ENCODE peak calls at places on chromosomes 5 and 9, in four cellular contexts. One of them, this sample, is unnamed.

GRCh38 chr5:29412979-29413378 is 1780.5 kb upstream of the CDH6 start:
- DNase-seq in nephron progenitor cell: no peak
- DNase-seq in astrocyte: no peak
- DNase-seq in endodermal cell: no peak
- DNase-seq in this sample: no peak

GRCh38 chr9:21692390-21692789 is 110.0 kb upstream of the MTAP start:
- DNase-seq in endodermal cell: no peak
- DNase-seq in nephron progenitor cell: no peak
- DNase-seq in astrocyte: no peak
- DNase-seq in this sample: no peak

GRCh38 chr5:132298305-132298704 is 4.1 kb downstream of the SLC22A4 start:
- DNase-seq in nephron progenitor cell: no peak
- DNase-seq in endodermal cell: no peak
- DNase-seq in astrocyte: no peak
- DNase-seq in this sample: no peak

GRCh38 chr5:172701336-172702061 is 60.4 kb downstream of the NEURL1B start:
- DNase-seq in astrocyte: no peak
- DNase-seq in nephron progenitor cell: no peak
- DNase-seq in endodermal cell: no peak
- DNase-seq in this sample: no peak

GRCh38 chr9:23665051-23665450 is 161.0 kb downstream of the ELAVL2 start:
- DNase-seq in nephron progenitor cell: no peak
- DNase-seq in astrocyte: no peak
- DNase-seq in endodermal cell: peak; percentile 64
- DNase-seq in this sample: no peak

GRCh38 chr5:65482727-65483473 is 1.2 kb upstream of the ADAMTS6 start:
- DNase-seq in endodermal cell: peak; percentile 72
- DNase-seq in nephron progenitor cell: no peak
- DNase-seq in astrocyte: peak; percentile 70
- DNase-seq in this sample: no peak

GRCh38 chr5:9284272-9284671 is 261.6 kb downstream of the SEMA5A start:
- DNase-seq in astrocyte: no peak
- DNase-seq in nephron progenitor cell: no peak
- DNase-seq in endodermal cell: no peak
- DNase-seq in this sample: no peak

GRCh38 chr5:74667396-74667795 is 17.6 kb upstream of the HEXB start:
- DNase-seq in astrocyte: peak; percentile 75
- DNase-seq in nephron progenitor cell: no peak
- DNase-seq in endodermal cell: no peak
- DNase-seq in this sample: no peak

GRCh38 chr5:155092318-155092717 is 78.8 kb downstream of the KIF4B start:
- DNase-seq in astrocyte: no peak
- DNase-seq in nephron progenitor cell: no peak
- DNase-seq in endodermal cell: no peak
- DNase-seq in this sample: no peak

GRCh38 chr5:65555266-65555665 is 7.7 kb downstream of the CENPK start:
- DNase-seq in astrocyte: peak; percentile 3
- DNase-seq in endodermal cell: no peak
- DNase-seq in nephron progenitor cell: no peak
- DNase-seq in this sample: no peak

GRCh38 chr5:143356855-143357254 is 46.6 kb downstream of the NR3C1 start:
- DNase-seq in astrocyte: no peak
- DNase-seq in endodermal cell: no peak
- DNase-seq in nephron progenitor cell: no peak
- DNase-seq in this sample: no peak

GRCh38 chr9:2411459-2412215 is 209.9 kb upstream of the VLDLR start:
- DNase-seq in astrocyte: peak; percentile 85
- DNase-seq in endodermal cell: no peak
- DNase-seq in nephron progenitor cell: no peak
- DNase-seq in this sample: no peak

GRCh38 chr9:110048976-110049698 is 158.8 kb downstream of the C9orf152 start:
- DNase-seq in endodermal cell: peak; percentile 75
- DNase-seq in astrocyte: no peak
- DNase-seq in nephron progenitor cell: peak; percentile 38
- DNase-seq in this sample: no peak

GRCh38 chr9:98333703-98334582 is 78.5 kb upstream of the TBC1D2 start:
- DNase-seq in nephron progenitor cell: no peak
- DNase-seq in astrocyte: peak; percentile 79
- DNase-seq in endodermal cell: no peak
- DNase-seq in this sample: no peak

GRCh38 chr5:5716665-5717064 is 294.2 kb downstream of the ICE1 start:
- DNase-seq in nephron progenitor cell: no peak
- DNase-seq in endodermal cell: no peak
- DNase-seq in astrocyte: no peak
- DNase-seq in this sample: no peak

GRCh38 chr5:96439477-96440184 is 6.6 kb upstream of the PCSK1 start:
- DNase-seq in astrocyte: no peak
- DNase-seq in nephron progenitor cell: no peak
- DNase-seq in endodermal cell: no peak
- DNase-seq in this sample: no peak

GRCh38 chr9:114203410-114204140 is 48.2 kb downstream of the COL27A1 start:
- DNase-seq in endodermal cell: no peak
- DNase-seq in nephron progenitor cell: no peak
- DNase-seq in astrocyte: peak; percentile 29
- DNase-seq in this sample: no peak

GRCh38 chr5:112554089-112554977 is 135.3 kb upstream of the EPB41L4A start:
- DNase-seq in astrocyte: no peak
- DNase-seq in nephron progenitor cell: no peak
- DNase-seq in endodermal cell: no peak
- DNase-seq in this sample: no peak

GRCh38 chr9:125409637-125410521 is 148.3 kb downstream of the GAPVD1 start:
- DNase-seq in nephron progenitor cell: no peak
- DNase-seq in astrocyte: peak; percentile 56
- DNase-seq in endodermal cell: peak; percentile 75
- DNase-seq in this sample: no peak

GRCh38 chr5:79802404-79802803 is 112.8 kb downstream of the CMYA5 start:
- DNase-seq in nephron progenitor cell: no peak
- DNase-seq in endodermal cell: no peak
- DNase-seq in astrocyte: no peak
- DNase-seq in this sample: no peak

GRCh38 chr5:123701511-123702200 is 189.7 kb downstream of the CSNK1G3 start:
- DNase-seq in nephron progenitor cell: no peak
- DNase-seq in astrocyte: peak; percentile 57
- DNase-seq in endodermal cell: no peak
- DNase-seq in this sample: no peak

GRCh38 chr9:128819716-128820664 is 1.7 kb downstream of the ENDOG start:
- DNase-seq in astrocyte: no peak
- DNase-seq in nephron progenitor cell: peak; percentile 17
- DNase-seq in endodermal cell: no peak
- DNase-seq in this sample: no peak

GRCh38 chr5:143683459-143683858 is 128.5 kb upstream of the HMHB1 start:
- DNase-seq in astrocyte: no peak
- DNase-seq in endodermal cell: no peak
- DNase-seq in nephron progenitor cell: no peak
- DNase-seq in this sample: no peak

GRCh38 chr5:16784843-16785791 is 151.0 kb downstream of the MYO10 start:
- DNase-seq in endodermal cell: no peak
- DNase-seq in astrocyte: no peak
- DNase-seq in nephron progenitor cell: no peak
- DNase-seq in this sample: no peak

GRCh38 chr9:124595743-124596142 is 88.5 kb upstream of the NR5A1 start:
- DNase-seq in endodermal cell: no peak
- DNase-seq in nephron progenitor cell: peak; percentile 33
- DNase-seq in astrocyte: no peak
- DNase-seq in this sample: no peak

GRCh38 chr5:73158313-73158712 is 14.7 kb upstream of the TMEM174 start:
- DNase-seq in nephron progenitor cell: peak; percentile 26
- DNase-seq in endodermal cell: no peak
- DNase-seq in astrocyte: no peak
- DNase-seq in this sample: no peak

GRCh38 chr9:137162505-137163100 is 7.2 kb downstream of the LRRC26 start:
- DNase-seq in nephron progenitor cell: peak; percentile 40
- DNase-seq in endodermal cell: peak; percentile 80
- DNase-seq in astrocyte: no peak
- DNase-seq in this sample: no peak

GRCh38 chr5:170333161-170333909 is 35.8 kb upstream of the LCP2 start:
- DNase-seq in endodermal cell: peak; percentile 87
- DNase-seq in astrocyte: no peak
- DNase-seq in nephron progenitor cell: no peak
- DNase-seq in this sample: no peak

GRCh38 chr5:141641634-141642278 is 5.0 kb downstream of the RELL2 start:
- DNase-seq in astrocyte: peak; percentile 62
- DNase-seq in nephron progenitor cell: no peak
- DNase-seq in endodermal cell: no peak
- DNase-seq in this sample: no peak

GRCh38 chr5:178478370-178478769 is 111.8 kb downstream of the COL23A1 start:
- DNase-seq in nephron progenitor cell: no peak
- DNase-seq in endodermal cell: no peak
- DNase-seq in astrocyte: no peak
- DNase-seq in this sample: no peak

GRCh38 chr9:5052858-5053257 is 67.8 kb downstream of the JAK2 start:
- DNase-seq in endodermal cell: no peak
- DNase-seq in astrocyte: peak; percentile 44
- DNase-seq in nephron progenitor cell: no peak
- DNase-seq in this sample: no peak

GRCh38 chr5:115888027-115888426 is 46.3 kb downstream of the AP3S1 start:
- DNase-seq in endodermal cell: no peak
- DNase-seq in nephron progenitor cell: no peak
- DNase-seq in astrocyte: no peak
- DNase-seq in this sample: no peak

GRCh38 chr5:54754878-54755277 is 230.5 kb downstream of the ESM1 start:
- DNase-seq in nephron progenitor cell: no peak
- DNase-seq in astrocyte: no peak
- DNase-seq in endodermal cell: no peak
- DNase-seq in this sample: no peak

GRCh38 chr5:131466171-131466766 is 168.8 kb downstream of the RAPGEF6 start:
- DNase-seq in astrocyte: peak; percentile 92
- DNase-seq in endodermal cell: no peak
- DNase-seq in nephron progenitor cell: no peak
- DNase-seq in this sample: no peak

GRCh38 chr9:136009516-136009915 is 48.3 kb upstream of the UBAC1 start:
- DNase-seq in nephron progenitor cell: peak; percentile 3
- DNase-seq in endodermal cell: no peak
- DNase-seq in astrocyte: no peak
- DNase-seq in this sample: no peak

GRCh38 chr5:136906545-136906944 is 541.2 kb upstream of the TRPC7 start:
- DNase-seq in nephron progenitor cell: peak; percentile 6
- DNase-seq in endodermal cell: no peak
- DNase-seq in astrocyte: no peak
- DNase-seq in this sample: no peak

GRCh38 chr5:77181173-77181572 is 29.3 kb upstream of the PDE8B start:
- DNase-seq in nephron progenitor cell: peak; percentile 21
- DNase-seq in endodermal cell: peak; percentile 63
- DNase-seq in astrocyte: no peak
- DNase-seq in this sample: no peak

GRCh38 chr5:161420526-161420925 is 126.0 kb downstream of the GABRB2 start:
- DNase-seq in astrocyte: no peak
- DNase-seq in endodermal cell: no peak
- DNase-seq in nephron progenitor cell: no peak
- DNase-seq in this sample: no peak

DNA sequence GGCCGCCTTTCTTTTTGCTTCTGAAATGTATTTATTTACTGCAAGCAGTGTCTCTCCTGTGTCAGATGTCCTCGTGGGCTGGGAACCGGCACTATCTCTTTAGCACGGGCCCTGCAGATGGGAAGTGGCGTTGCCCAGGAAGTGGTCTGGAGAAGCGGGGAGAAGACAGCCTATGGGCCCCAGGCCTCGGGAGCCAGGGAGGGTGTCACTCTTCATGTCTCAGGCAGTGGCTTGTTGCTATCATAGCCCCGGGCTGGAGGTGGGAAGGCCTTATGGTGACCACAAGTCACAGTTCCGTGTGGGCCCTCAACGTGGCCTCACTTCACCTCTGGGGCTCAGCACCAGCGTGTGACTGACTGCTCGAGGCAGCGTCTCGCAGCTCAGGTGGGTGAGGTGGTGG is 41.4 kb downstream of the SYK start:
- DNase-seq in nephron progenitor cell: no peak
- DNase-seq in endodermal cell: no peak
- DNase-seq in astrocyte: no peak
- DNase-seq in this sample: no peak
- TF ChIP-seq CTCF in nephron progenitor cell: no peak
- TF ChIP-seq CTCF in endodermal cell: no peak
- TF ChIP-seq CTCF in astrocyte: no peak
- TF ChIP-seq CTCF in this sample: no peak

GRCh38 chr5:101590384-101590783 is 687.3 kb upstream of the ST8SIA4 start:
- DNase-seq in astrocyte: no peak
- DNase-seq in nephron progenitor cell: no peak
- DNase-seq in endodermal cell: peak; percentile 55
- DNase-seq in this sample: no peak
- TF ChIP-seq CTCF in astrocyte: peak; percentile 42
- TF ChIP-seq CTCF in nephron progenitor cell: peak; percentile 36
- TF ChIP-seq CTCF in endodermal cell: peak; percentile 80
- TF ChIP-seq CTCF in this sample: peak; percentile 33

GRCh38 chr9:119375892-119376291 is 6.7 kb upstream of the BRINP1 start:
- DNase-seq in nephron progenitor cell: peak; percentile 51
- DNase-seq in astrocyte: peak; percentile 2
- DNase-seq in endodermal cell: peak; percentile 86
- DNase-seq in this sample: peak; percentile 16
- TF ChIP-seq CTCF in nephron progenitor cell: peak; percentile 58
- TF ChIP-seq CTCF in astrocyte: no peak
- TF ChIP-seq CTCF in endodermal cell: peak; percentile 90
- TF ChIP-seq CTCF in this sample: peak; percentile 69

GRCh38 chr5:32687167-32687831 is 23.8 kb upstream of the NPR3 start:
- DNase-seq in endodermal cell: no peak
- DNase-seq in nephron progenitor cell: no peak
- DNase-seq in astrocyte: peak; percentile 43
- DNase-seq in this sample: no peak

GRCh38 chr5:32692066-32692746 is 18.9 kb upstream of the NPR3 start:
- DNase-seq in endodermal cell: no peak
- DNase-seq in nephron progenitor cell: no peak
- DNase-seq in astrocyte: peak; percentile 88
- DNase-seq in this sample: no peak

GRCh38 chr5:32684261-32684660 is 26.9 kb upstream of the NPR3 start:
- DNase-seq in nephron progenitor cell: no peak
- DNase-seq in endodermal cell: no peak
- DNase-seq in astrocyte: no peak
- DNase-seq in this sample: no peak

DNA sequence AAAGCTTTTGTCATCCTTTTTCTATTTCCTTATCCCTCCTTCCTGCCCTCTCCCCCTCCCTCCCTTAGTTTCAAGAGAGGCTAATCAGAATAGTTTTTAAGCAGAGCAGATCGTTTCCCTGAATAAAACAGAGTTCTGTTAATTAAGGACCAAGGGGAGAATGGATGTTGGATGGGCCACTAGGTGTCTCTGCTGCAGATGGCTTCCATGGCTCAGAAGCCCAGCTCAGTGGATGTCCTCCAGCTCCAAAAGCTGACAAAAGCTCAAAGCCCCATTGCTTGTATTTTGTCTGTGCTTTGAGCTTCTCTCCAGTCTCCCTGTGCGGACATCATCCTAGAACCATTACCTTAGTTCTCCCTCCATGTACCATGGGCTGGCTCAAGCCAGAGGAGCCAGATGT is 21.0 kb upstream of the NPR3 start:
- DNase-seq in astrocyte: no peak
- DNase-seq in nephron progenitor cell: no peak
- DNase-seq in endodermal cell: peak; percentile 60
- DNase-seq in this sample: no peak
- TF ChIP-seq CTCF in astrocyte: peak; percentile 3
- TF ChIP-seq CTCF in nephron progenitor cell: no peak
- TF ChIP-seq CTCF in endodermal cell: peak; percentile 73
- TF ChIP-seq CTCF in this sample: no peak